ENCODE peak calls at places on chromosome 12, in five cellular contexts. One of them, this sample, is unnamed. For H3K4me1, the result is how much of the 10 kb centered on the place peaks cover.

GRCh38 chr12:26524862-26525465 is 308.0 kb downstream of the ITPR2 start:
- DNase-seq in mammary epithelial cell: peak
- DNase-seq in lower lobe of right lung: no peak
- DNase-seq in Karpas-422: peak
- DNase-seq in transverse colon: peak
- DNase-seq in this sample: no peak

GRCh38 chr12:89469361-89469760 is 55.2 kb downstream of the GALNT4 start:
- DNase-seq in lower lobe of right lung: no peak
- DNase-seq in mammary epithelial cell: peak
- DNase-seq in transverse colon: no peak
- DNase-seq in Karpas-422: no peak
- DNase-seq in this sample: no peak

GRCh38 chr12:80472912-80473500 is 29.0 kb downstream of the PTPRQ start:
- DNase-seq in transverse colon: no peak
- DNase-seq in lower lobe of right lung: peak
- DNase-seq in mammary epithelial cell: peak
- DNase-seq in Karpas-422: peak
- DNase-seq in this sample: no peak

GRCh38 chr12:93183940-93184663 is 193.6 kb upstream of the NUDT4 start:
- DNase-seq in lower lobe of right lung: no peak
- DNase-seq in transverse colon: no peak
- DNase-seq in Karpas-422: no peak
- DNase-seq in mammary epithelial cell: no peak
- DNase-seq in this sample: no peak

GRCh38 chr12:95661360-95661759 is 110.1 kb upstream of the USP44 start:
- DNase-seq in transverse colon: no peak
- DNase-seq in lower lobe of right lung: no peak
- DNase-seq in mammary epithelial cell: peak
- DNase-seq in Karpas-422: no peak
- DNase-seq in this sample: no peak

GRCh38 chr12:6336079-6336858 is 5.6 kb downstream of the TNFRSF1A start:
- DNase-seq in mammary epithelial cell: peak
- DNase-seq in lower lobe of right lung: peak
- DNase-seq in transverse colon: peak
- DNase-seq in Karpas-422: no peak
- DNase-seq in this sample: peak

GRCh38 chr12:121267822-121268221 is 28.7 kb downstream of the CAMKK2 start:
- DNase-seq in transverse colon: no peak
- DNase-seq in Karpas-422: no peak
- DNase-seq in mammary epithelial cell: no peak
- DNase-seq in lower lobe of right lung: no peak
- DNase-seq in this sample: no peak

GRCh38 chr12:68933564-68933893 is 558 bp upstream of the CPM start:
- DNase-seq in mammary epithelial cell: no peak
- DNase-seq in lower lobe of right lung: no peak
- DNase-seq in transverse colon: no peak
- DNase-seq in Karpas-422: no peak
- DNase-seq in this sample: no peak

GRCh38 chr12:64098709-64099354 is 123.3 kb downstream of the KICS2 start:
- DNase-seq in transverse colon: no peak
- DNase-seq in lower lobe of right lung: no peak
- DNase-seq in Karpas-422: no peak
- DNase-seq in mammary epithelial cell: no peak
- DNase-seq in this sample: no peak

GRCh38 chr12:5022465-5023061 is 21.1 kb upstream of the KCNA5 start:
- DNase-seq in Karpas-422: peak
- DNase-seq in lower lobe of right lung: no peak
- DNase-seq in mammary epithelial cell: peak
- DNase-seq in transverse colon: peak
- DNase-seq in this sample: peak

GRCh38 chr12:120690978-120691377 is 4.0 kb downstream of the MLEC start:
- DNase-seq in mammary epithelial cell: no peak
- DNase-seq in Karpas-422: no peak
- DNase-seq in lower lobe of right lung: no peak
- DNase-seq in transverse colon: no peak
- DNase-seq in this sample: no peak

GRCh38 chr12:52415870-52416750 is 10.0 kb upstream of the KRT82 start:
- DNase-seq in transverse colon: peak
- DNase-seq in mammary epithelial cell: peak
- DNase-seq in Karpas-422: no peak
- DNase-seq in lower lobe of right lung: no peak
- DNase-seq in this sample: no peak

GRCh38 chr12:19794116-19794515 is 354.8 kb downstream of the AEBP2 start:
- DNase-seq in mammary epithelial cell: no peak
- DNase-seq in transverse colon: no peak
- DNase-seq in lower lobe of right lung: no peak
- DNase-seq in Karpas-422: no peak
- DNase-seq in this sample: no peak

GRCh38 chr12:108611884-108612415 is 14.1 kb upstream of the TMEM119 start:
- DNase-seq in lower lobe of right lung: no peak
- DNase-seq in Karpas-422: peak
- DNase-seq in transverse colon: no peak
- DNase-seq in mammary epithelial cell: peak
- DNase-seq in this sample: no peak

GRCh38 chr12:78470354-78471195 is 394.0 kb upstream of the SYT1 start:
- DNase-seq in Karpas-422: peak
- DNase-seq in mammary epithelial cell: peak
- DNase-seq in transverse colon: peak
- DNase-seq in lower lobe of right lung: no peak
- DNase-seq in this sample: no peak

GRCh38 chr12:18716236-18716635 is 21.6 kb downstream of the PLCZ1 start:
- DNase-seq in lower lobe of right lung: no peak
- DNase-seq in Karpas-422: no peak
- DNase-seq in mammary epithelial cell: no peak
- DNase-seq in transverse colon: no peak
- DNase-seq in this sample: no peak

GRCh38 chr12:120247621-120248030 is 17.9 kb downstream of the PXN start:
- DNase-seq in lower lobe of right lung: no peak
- DNase-seq in transverse colon: no peak
- DNase-seq in Karpas-422: no peak
- DNase-seq in mammary epithelial cell: peak
- DNase-seq in this sample: no peak

GRCh38 chr12:65568517-65568916 is 255.8 kb upstream of the HMGA2 start:
- DNase-seq in transverse colon: no peak
- DNase-seq in mammary epithelial cell: peak
- DNase-seq in Karpas-422: no peak
- DNase-seq in lower lobe of right lung: no peak
- DNase-seq in this sample: no peak

GRCh38 chr12:104201238-104202001 is 14.2 kb upstream of the TXNRD1 start:
- DNase-seq in lower lobe of right lung: no peak
- DNase-seq in Karpas-422: peak
- DNase-seq in mammary epithelial cell: peak
- DNase-seq in transverse colon: peak
- DNase-seq in this sample: peak

GRCh38 chr12:63070709-63071108 is 80.3 kb downstream of the AVPR1A start:
- DNase-seq in transverse colon: no peak
- DNase-seq in Karpas-422: no peak
- DNase-seq in lower lobe of right lung: no peak
- DNase-seq in mammary epithelial cell: no peak
- DNase-seq in this sample: no peak

GRCh38 chr12:12807970-12808702 is 5.0 kb upstream of the DDX47 start:
- DNase-seq in Karpas-422: peak
- DNase-seq in lower lobe of right lung: no peak
- DNase-seq in mammary epithelial cell: no peak
- DNase-seq in transverse colon: peak
- DNase-seq in this sample: peak

GRCh38 chr12:67593041-67593870 is 55.3 kb upstream of the DYRK2 start:
- DNase-seq in mammary epithelial cell: peak
- DNase-seq in Karpas-422: no peak
- DNase-seq in lower lobe of right lung: no peak
- DNase-seq in transverse colon: peak
- DNase-seq in this sample: no peak
- H3K27ac ChIP-seq in mammary epithelial cell: peak
- H3K27ac ChIP-seq in Karpas-422: no peak
- H3K27ac ChIP-seq in lower lobe of right lung: no peak
- H3K27ac ChIP-seq in transverse colon: no peak
- H3K27ac ChIP-seq in this sample: no peak

GRCh38 chr12:9869307-9870161 is at the start of gene CLEC2B:
- DNase-seq in lower lobe of right lung: no peak
- DNase-seq in Karpas-422: no peak
- DNase-seq in mammary epithelial cell: peak
- DNase-seq in transverse colon: no peak
- DNase-seq in this sample: no peak

GRCh38 chr12:9868951-9869306 is 225 bp downstream of the CLEC2B start:
- DNase-seq in Karpas-422: no peak
- DNase-seq in transverse colon: no peak
- DNase-seq in mammary epithelial cell: no peak
- DNase-seq in lower lobe of right lung: no peak
- DNase-seq in this sample: no peak

GRCh38 chr12:9868271-9868815 is 811 bp downstream of the CLEC2B start:
- DNase-seq in transverse colon: no peak
- DNase-seq in mammary epithelial cell: no peak
- DNase-seq in Karpas-422: no peak
- DNase-seq in lower lobe of right lung: no peak
- DNase-seq in this sample: no peak

GRCh38 chr12:9866786-9867379 is 2.3 kb downstream of the CLEC2B start:
- DNase-seq in mammary epithelial cell: no peak
- DNase-seq in lower lobe of right lung: no peak
- DNase-seq in transverse colon: no peak
- DNase-seq in Karpas-422: no peak
- DNase-seq in this sample: no peak

GRCh38 chr12:9867531-9867930 is 1.6 kb downstream of the CLEC2B start:
- DNase-seq in Karpas-422: no peak
- DNase-seq in transverse colon: no peak
- DNase-seq in lower lobe of right lung: no peak
- DNase-seq in mammary epithelial cell: no peak
- DNase-seq in this sample: no peak
- H3K4me3 ChIP-seq in Karpas-422: no peak
- H3K4me3 ChIP-seq in transverse colon: no peak
- H3K4me3 ChIP-seq in lower lobe of right lung: peak
- H3K4me3 ChIP-seq in mammary epithelial cell: no peak
- H3K4me3 ChIP-seq in this sample: peak

GRCh38 chr12:28027328-28027727 is 54.8 kb upstream of the PTHLH start:
- DNase-seq in mammary epithelial cell: no peak
- DNase-seq in lower lobe of right lung: no peak
- DNase-seq in transverse colon: no peak
- DNase-seq in Karpas-422: no peak
- DNase-seq in this sample: no peak

GRCh38 chr12:28024231-28024995 is 51.9 kb upstream of the PTHLH start:
- DNase-seq in transverse colon: no peak
- DNase-seq in Karpas-422: no peak
- DNase-seq in mammary epithelial cell: peak
- DNase-seq in lower lobe of right lung: no peak
- DNase-seq in this sample: no peak

GRCh38 chr12:28027947-28028724 is 55.6 kb upstream of the PTHLH start:
- DNase-seq in lower lobe of right lung: no peak
- DNase-seq in Karpas-422: no peak
- DNase-seq in transverse colon: no peak
- DNase-seq in mammary epithelial cell: peak
- DNase-seq in this sample: no peak

GRCh38 chr12:28025821-28026505 is 53.4 kb upstream of the PTHLH start:
- DNase-seq in transverse colon: no peak
- DNase-seq in mammary epithelial cell: no peak
- DNase-seq in Karpas-422: no peak
- DNase-seq in lower lobe of right lung: no peak
- DNase-seq in this sample: no peak

DNA sequence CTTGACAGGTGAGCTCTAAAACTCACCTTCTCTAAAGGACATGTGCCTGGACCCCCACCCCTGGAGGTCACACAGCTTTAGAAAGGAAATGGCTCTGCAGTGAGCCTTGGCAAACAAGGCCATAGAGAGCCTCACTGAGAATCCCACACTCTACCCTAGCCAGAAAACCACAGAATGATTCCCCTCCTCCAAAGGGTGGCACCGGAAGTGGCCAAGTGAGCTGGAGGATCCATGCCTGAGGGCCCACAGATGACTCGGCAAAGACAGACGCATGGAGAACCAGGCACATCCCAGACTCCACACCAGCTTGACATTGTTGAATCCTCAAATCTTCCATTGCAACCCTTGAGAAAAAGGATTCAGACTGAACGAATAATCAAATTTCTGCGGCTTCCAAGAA is 54.2 kb upstream of the PTHLH start:
- DNase-seq in transverse colon: no peak
- DNase-seq in Karpas-422: no peak
- DNase-seq in mammary epithelial cell: peak
- DNase-seq in lower lobe of right lung: no peak
- DNase-seq in this sample: no peak
- H3K4me1 ChIP-seq in transverse colon: under half
- H3K4me1 ChIP-seq in Karpas-422: under half
- H3K4me1 ChIP-seq in mammary epithelial cell: half or more
- H3K4me1 ChIP-seq in lower lobe of right lung: under half
- H3K4me1 ChIP-seq in this sample: under half

GRCh38 chr12:1776139-1776975 is 44.0 kb upstream of the LRTM2 start:
- DNase-seq in lower lobe of right lung: no peak
- DNase-seq in Karpas-422: no peak
- DNase-seq in mammary epithelial cell: peak
- DNase-seq in transverse colon: no peak
- DNase-seq in this sample: no peak
- H3K27ac ChIP-seq in lower lobe of right lung: no peak
- H3K27ac ChIP-seq in Karpas-422: peak
- H3K27ac ChIP-seq in mammary epithelial cell: no peak
- H3K27ac ChIP-seq in transverse colon: no peak
- H3K27ac ChIP-seq in this sample: no peak

GRCh38 chr12:107317751-107318553 is 224.6 kb upstream of the CRY1 start:
- DNase-seq in transverse colon: peak
- DNase-seq in Karpas-422: no peak
- DNase-seq in lower lobe of right lung: peak
- DNase-seq in mammary epithelial cell: peak
- DNase-seq in this sample: peak
- H3K4me3 ChIP-seq in transverse colon: no peak
- H3K4me3 ChIP-seq in Karpas-422: no peak
- H3K4me3 ChIP-seq in lower lobe of right lung: peak
- H3K4me3 ChIP-seq in mammary epithelial cell: peak
- H3K4me3 ChIP-seq in this sample: peak

This sample was measured in CD8-positive, alpha-beta T cell.